ENCODE peak calls at places on chromosome X, in seven cellular contexts. M is AG04450, A is IMR-90, G is thyroid gland, I is GM23338, F is ovary, B is sigmoid colon. O is an unnamed sample.

GRCh38 chrX:103155201-103155600 is 59.7 kb upstream of the BEX4 start:
- DNase-seq in M (no peak), A (peak), G (no peak), I (no peak), F (no peak), B (no peak), O (no peak)

GRCh38 chrX:16436348-16437188 is 213.4 kb upstream of the S100G start:
- DNase-seq in M (no peak), A (peak), G (peak), I (peak), F (peak), B (peak), O (peak)

GRCh38 chrX:76517544-76517943 is 90.0 kb downstream of the MAGEE1 start:
- DNase-seq in M (no peak), A (no peak), G (no peak), I (no peak), F (no peak), B (no peak), O (no peak)

GRCh38 chrX:30302957-30303356 is 6.2 kb downstream of the NR0B1 start:
- DNase-seq in M (no peak), A (no peak), G (peak), I (no peak), F (no peak), B (no peak), O (no peak)

GRCh38 chrX:23662187-23662586 is 5.1 kb upstream of the PRDX4 start:
- DNase-seq in M (no peak), A (no peak), G (no peak), I (no peak), F (no peak), B (no peak), O (no peak)

GRCh38 chrX:11757729-11758399 is at the start of gene MSL3:
- DNase-seq in M (no peak), A (peak), G (peak), I (peak), F (peak), B (peak), O (peak)

GRCh38 chrX:25105251-25105650 is 89.5 kb upstream of the ARX start:
- DNase-seq in M (no peak), A (no peak), G (no peak), I (peak), F (no peak), B (no peak), O (no peak)

GRCh38 chrX:40083120-40083978 is 14.4 kb downstream of the BCOR start:
- DNase-seq in M (no peak), A (no peak), G (peak), I (peak), F (peak), B (no peak), O (no peak)

GRCh38 chrX:10174810-10175209 is 18.0 kb downstream of the CLCN4 start:
- DNase-seq in M (no peak), A (peak), G (no peak), I (no peak), F (no peak), B (no peak), O (no peak)

GRCh38 chrX:125203737-125204578 is 115.7 kb upstream of the TEX13C start:
- DNase-seq in M (no peak), A (no peak), G (peak), I (peak), F (no peak), B (no peak), O (no peak)

GRCh38 chrX:125203379-125203736 is 116.3 kb upstream of the TEX13C start:
- DNase-seq in M (no peak), A (no peak), G (peak), I (peak), F (no peak), B (no peak), O (no peak)

GRCh38 chrX:125205918-125206665 is 113.6 kb upstream of the TEX13C start:
- DNase-seq in M (no peak), A (no peak), G (peak), I (peak), F (no peak), B (peak), O (no peak)

GRCh38 chrX:125205084-125205917 is 114.4 kb upstream of the TEX13C start:
- DNase-seq in M (no peak), A (no peak), G (peak), I (peak), F (no peak), B (peak), O (no peak)

GRCh38 chrX:125202486-125203378 is 116.9 kb upstream of the TEX13C start:
- DNase-seq in M (no peak), A (no peak), G (peak), I (peak), F (no peak), B (no peak), O (no peak)
- H3K4me3 ChIP-seq in M (no peak), A (no peak), G (no peak), I (peak), F (peak), B (peak), O (peak)

DNA sequence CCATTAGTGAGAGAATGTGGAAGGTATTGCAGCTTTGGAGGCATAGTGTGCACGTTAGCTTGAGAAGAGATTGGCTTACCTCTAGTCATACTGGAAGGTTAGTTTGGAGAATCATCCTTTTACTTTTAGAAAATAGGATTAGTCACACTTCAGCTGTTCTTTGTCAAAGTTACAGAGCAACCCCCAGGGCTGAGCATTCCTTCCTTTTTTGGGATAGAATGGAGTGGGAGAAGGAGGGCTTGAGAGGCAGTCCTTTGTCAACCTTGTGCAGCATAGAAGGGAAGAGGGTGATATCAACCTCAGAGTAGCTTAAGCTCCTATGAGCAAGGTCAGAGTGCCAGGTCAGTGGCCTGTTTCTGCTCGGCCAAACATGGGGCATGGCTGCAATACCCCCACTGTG is 8.6 kb upstream of the MBNL3 start:
- DNase-seq in M (no peak), A (no peak), G (no peak), I (no peak), F (no peak), B (no peak), O (no peak)
- TF ChIP-seq CTCF in M (no peak), A (no peak), G (no peak), I (no peak), F (no peak), B (no peak), O (no peak)

DNA sequence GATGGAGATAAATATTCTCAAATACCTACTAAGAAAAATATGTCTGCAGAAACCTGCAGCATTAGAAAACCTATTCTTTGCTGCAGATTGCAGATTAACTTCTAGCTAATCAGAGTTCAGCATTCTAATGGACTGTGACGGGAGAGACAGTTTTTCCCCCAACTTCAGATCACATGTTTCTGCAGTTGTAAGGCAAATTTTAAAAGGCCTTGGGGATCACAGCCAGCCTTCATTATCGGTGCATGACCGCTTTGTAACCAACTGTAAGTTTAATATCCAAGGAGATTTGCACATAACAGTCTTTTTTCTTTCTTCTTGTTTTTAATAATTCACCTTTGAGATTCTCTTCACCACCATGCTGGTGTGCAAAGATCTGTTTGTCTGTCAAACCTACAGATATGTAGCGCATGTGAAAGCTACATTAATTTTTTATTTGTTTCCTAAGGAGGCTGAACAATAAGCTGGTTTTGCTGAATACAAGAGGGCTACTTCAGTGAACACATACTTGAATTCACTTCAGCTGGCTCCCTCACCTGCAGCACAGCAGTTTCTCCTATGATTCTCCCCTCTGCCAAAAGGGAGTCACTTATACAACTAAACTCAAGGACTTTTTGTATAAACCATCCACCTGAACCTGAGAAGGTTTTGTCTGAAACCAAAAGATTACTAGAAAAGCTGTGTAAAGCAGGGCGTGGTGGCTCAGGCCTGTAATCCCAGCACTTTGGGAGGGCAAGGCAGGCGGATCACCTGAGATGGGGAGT is 488.5 kb downstream of the RPA4 start:
- DNase-seq in M (no peak), A (no peak), G (peak), I (no peak), F (no peak), B (no peak), O (no peak)
- H3K27ac ChIP-seq in M (no peak), A (no peak), G (no peak), I (peak), F (no peak), B (no peak), O (no peak)

GRCh38 chrX:106585478-106585877 is 26.3 kb upstream of the RADX start:
- DNase-seq in M (no peak), A (no peak), G (no peak), I (no peak), F (no peak), B (no peak), O (no peak)

GRCh38 chrX:106588801-106589200 is 23.0 kb upstream of the RADX start:
- DNase-seq in M (no peak), A (no peak), G (no peak), I (no peak), F (no peak), B (no peak), O (no peak)
- H3K4me3 ChIP-seq in M (no peak), A (no peak), G (no peak), I (no peak), F (no peak), B (no peak), O (no peak)

GRCh38 chrX:129346574-129346973 is 176.7 kb downstream of the SMARCA1 start:
- DNase-seq in M (no peak), A (no peak), G (no peak), I (no peak), F (no peak), B (no peak), O (no peak)

GRCh38 chrX:129347291-129347690 is 176.0 kb downstream of the SMARCA1 start:
- DNase-seq in M (no peak), A (no peak), G (no peak), I (peak), F (no peak), B (no peak), O (no peak)
- TF ChIP-seq CTCF in M (no peak), A (no peak), G (no peak), I (peak), F (no peak), B (no peak), O (no peak)

GRCh38 chrX:100648601-100649417 is 4.8 kb downstream of the SRPX2 start:
- DNase-seq in M (peak), A (peak), G (no peak), I (peak), F (peak), B (no peak), O (no peak)

GRCh38 chrX:100649550-100650356 is 5.8 kb downstream of the SRPX2 start:
- DNase-seq in M (peak), A (peak), G (peak), I (no peak), F (peak), B (peak), O (no peak)

GRCh38 chrX:100645106-100645505 is 1.1 kb downstream of the SRPX2 start:
- DNase-seq in M (no peak), A (no peak), G (no peak), I (no peak), F (no peak), B (no peak), O (no peak)

GRCh38 chrX:100647739-100648138 is 3.7 kb downstream of the SRPX2 start:
- DNase-seq in M (no peak), A (no peak), G (no peak), I (no peak), F (no peak), B (no peak), O (no peak)

DNA sequence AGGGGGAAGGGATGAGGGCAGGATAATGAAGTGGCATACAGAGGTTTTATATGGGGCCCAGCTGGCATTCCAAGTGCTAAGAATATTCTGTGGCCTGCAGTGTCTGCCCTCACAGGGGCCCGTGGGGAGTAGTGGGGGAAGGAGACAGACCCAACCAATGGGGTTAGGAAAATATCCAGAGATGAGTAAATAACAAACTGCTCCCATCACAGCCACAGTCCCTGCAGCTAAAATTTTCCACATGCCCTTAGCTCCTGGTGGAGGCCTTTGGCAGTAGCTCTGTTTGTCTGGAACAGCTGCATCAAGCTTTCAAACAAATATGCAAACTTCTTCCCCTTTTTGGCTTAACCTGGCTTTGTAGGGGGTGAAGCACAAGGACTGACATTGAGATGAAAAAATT is 3.1 kb downstream of the SRPX2 start:
- DNase-seq in M (no peak), A (no peak), G (no peak), I (no peak), F (no peak), B (no peak), O (no peak)
- H3K27ac ChIP-seq in M (peak), A (peak), G (peak), I (no peak), F (no peak), B (peak), O (no peak)